ENCODE peak calls at places on chromosomes 5 and 9, in six cellular contexts. W, G, U, L, F and N are unnamed samples.

GRCh38 chr5:88883059-88883565 is at the start of gene MEF2C:
- DNase-seq in W (peak), G (peak), U (peak), L (peak), F (peak), N (peak)

GRCh38 chr5:53480474-53481353 is at the start of gene FST:
- DNase-seq in W (peak), G (peak), U (no peak), L (peak), F (peak), N (no peak)

GRCh38 chr5:154677921-154678320 is 77.3 kb upstream of the LARP1 start:
- DNase-seq in W (no peak), G (no peak), U (no peak), L (peak), F (peak), N (peak)

GRCh38 chr9:13354733-13355132 is 75.2 kb upstream of the MPDZ start:
- DNase-seq in W (no peak), G (no peak), U (no peak), L (peak), F (peak), N (peak)

GRCh38 chr5:122937914-122938313 is 92.5 kb downstream of the SNX24 start:
- DNase-seq in W (peak), G (peak), U (no peak), L (no peak), F (no peak), N (no peak)

GRCh38 chr9:136694163-136694864 is 7.1 kb upstream of the AGPAT2 start:
- DNase-seq in W (peak), G (no peak), U (no peak), L (peak), F (peak), N (peak)

GRCh38 chr9:99180662-99181061 is 41.1 kb downstream of the ALG2 start:
- DNase-seq in W (no peak), G (no peak), U (no peak), L (no peak), F (no peak), N (no peak)

GRCh38 chr5:88688981-88689661 is 193.9 kb downstream of the MEF2C start:
- DNase-seq in W (no peak), G (no peak), U (no peak), L (no peak), F (no peak), N (peak)

GRCh38 chr9:18441245-18441644 is 32.7 kb upstream of the ADAMTSL1 start:
- DNase-seq in W (no peak), G (no peak), U (no peak), L (no peak), F (peak), N (no peak)

GRCh38 chr5:16866795-16867584 is 69.1 kb downstream of the MYO10 start:
- DNase-seq in W (no peak), G (peak), U (peak), L (peak), F (peak), N (no peak)

GRCh38 chr9:135189497-135189896 is 102.0 kb downstream of the OLFM1 start:
- DNase-seq in W (no peak), G (no peak), U (no peak), L (no peak), F (no peak), N (no peak)
- TF ChIP-seq CTCF in W (no peak), G (no peak), U (no peak), L (no peak), F (no peak), N (no peak)

GRCh38 chr5:134069553-134069952 is 44.9 kb upstream of the TCF7 start:
- DNase-seq in W (no peak), G (no peak), U (no peak), L (no peak), F (no peak), N (no peak)

GRCh38 chr5:134072471-134073220 is 41.8 kb upstream of the TCF7 start:
- DNase-seq in W (no peak), G (no peak), U (no peak), L (no peak), F (no peak), N (no peak)

GRCh38 chr5:134071850-134072207 is 42.7 kb upstream of the TCF7 start:
- DNase-seq in W (no peak), G (no peak), U (no peak), L (no peak), F (no peak), N (no peak)

GRCh38 chr5:134070648-134070978 is 43.9 kb upstream of the TCF7 start:
- DNase-seq in W (no peak), G (no peak), U (no peak), L (peak), F (peak), N (peak)

GRCh38 chr5:134070979-134071849 is 43.3 kb upstream of the TCF7 start:
- DNase-seq in W (no peak), G (no peak), U (no peak), L (peak), F (no peak), N (peak)
- H3K4me3 ChIP-seq in W (peak), G (peak), U (peak), L (peak), F (no peak), N (peak)

GRCh38 chr5:11150976-11151375 is 389.9 kb upstream of the DAP start:
- DNase-seq in W (no peak), G (no peak), U (no peak), L (no peak), F (no peak), N (no peak)
- TF ChIP-seq CTCF in W (no peak), G (no peak), U (no peak), L (no peak), F (no peak), N (no peak)

GRCh38 chr5:83360573-83360972 is 111.0 kb upstream of the VCAN start:
- DNase-seq in W (no peak), G (no peak), U (no peak), L (no peak), F (no peak), N (peak)

GRCh38 chr5:83353231-83353630 is 118.3 kb upstream of the VCAN start:
- DNase-seq in W (no peak), G (no peak), U (no peak), L (no peak), F (no peak), N (no peak)

GRCh38 chr5:83357621-83358231 is 113.8 kb upstream of the VCAN start:
- DNase-seq in W (no peak), G (no peak), U (no peak), L (no peak), F (no peak), N (no peak)

GRCh38 chr5:83353774-83354173 is 117.8 kb upstream of the VCAN start:
- DNase-seq in W (no peak), G (no peak), U (no peak), L (no peak), F (no peak), N (no peak)

DNA sequence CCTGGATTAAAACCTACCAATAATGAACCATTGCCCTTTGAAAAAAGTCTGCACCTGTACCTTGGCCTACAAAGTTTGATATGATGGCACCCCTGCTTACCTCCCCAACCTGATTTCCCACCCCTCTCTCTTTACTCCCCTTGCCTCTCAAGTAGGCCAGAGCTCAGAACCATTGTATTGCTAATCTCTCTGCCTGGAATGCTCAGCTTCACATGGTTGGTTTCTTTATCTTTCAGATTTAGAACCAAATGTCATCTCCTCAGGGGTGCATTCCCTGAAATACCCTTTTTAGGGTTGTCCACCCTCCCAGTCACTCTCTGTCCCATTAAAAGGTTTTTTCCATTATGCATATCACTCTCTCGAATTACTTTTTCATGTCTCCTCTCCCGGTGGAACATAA is 116.6 kb upstream of the VCAN start:
- DNase-seq in W (no peak), G (no peak), U (no peak), L (no peak), F (no peak), N (no peak)
- H3K4me3 ChIP-seq in W (no peak), G (no peak), U (no peak), L (no peak), F (no peak), N (no peak)

DNA sequence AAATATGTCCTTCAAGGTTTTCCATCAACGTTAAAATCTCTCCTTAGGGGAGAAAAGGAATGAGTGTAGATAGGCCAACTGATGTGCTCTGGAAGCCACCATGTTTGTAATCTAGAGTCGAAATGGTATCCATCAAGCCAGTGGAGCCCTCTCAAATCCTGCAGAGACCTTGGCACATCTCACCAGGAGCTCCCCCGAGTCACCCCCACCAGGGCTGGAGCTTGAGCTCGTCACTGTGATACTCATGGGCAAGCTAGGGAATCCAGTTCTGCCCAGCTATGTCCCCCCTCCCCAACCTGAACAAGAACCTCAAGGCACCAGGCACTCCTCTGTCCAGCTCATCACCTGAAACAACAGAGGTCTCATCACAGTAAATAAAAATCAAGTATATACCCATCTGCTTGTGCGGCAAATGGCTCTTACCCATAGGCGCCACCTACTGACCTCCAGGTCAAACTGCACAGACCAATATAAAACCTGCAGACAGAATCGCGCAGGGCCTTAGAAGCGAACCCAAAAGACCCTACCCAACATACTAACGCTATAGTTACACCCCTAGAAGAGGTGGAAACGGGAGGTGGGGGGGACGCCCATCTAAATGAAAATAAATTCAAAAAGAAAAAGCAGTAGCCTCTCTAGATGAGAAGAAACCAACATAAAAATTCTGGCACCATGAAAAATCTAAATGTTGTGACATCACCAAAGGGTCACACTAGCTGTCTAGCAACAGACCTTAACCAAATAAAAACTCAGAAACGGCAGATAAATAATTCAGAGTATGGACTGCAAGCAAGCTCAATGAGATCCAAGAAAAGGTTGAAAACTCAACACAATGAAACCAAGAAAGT is 75.0 kb downstream of the TTC39B start:
- DNase-seq in W (no peak), G (no peak), U (no peak), L (peak), F (no peak), N (peak)
- TF ChIP-seq CTCF in W (no peak), G (no peak), U (no peak), L (peak), F (peak), N (peak)

GRCh38 chr5:138339086-138339456 is 1.0 kb downstream of the FAM53C start:
- DNase-seq in W (no peak), G (no peak), U (no peak), L (peak), F (no peak), N (peak)

GRCh38 chr5:138339464-138339863 is 1.4 kb downstream of the FAM53C start:
- DNase-seq in W (no peak), G (no peak), U (no peak), L (no peak), F (no peak), N (no peak)

GRCh38 chr5:138337685-138338410 is at the start of gene FAM53C:
- DNase-seq in W (peak), G (peak), U (peak), L (peak), F (peak), N (peak)

GRCh38 chr5:138338411-138339085 is 482 bp downstream of the FAM53C start:
- DNase-seq in W (no peak), G (no peak), U (no peak), L (no peak), F (no peak), N (no peak)

GRCh38 chr5:138340008-138340407 is 1.9 kb downstream of the FAM53C start:
- DNase-seq in W (no peak), G (no peak), U (no peak), L (no peak), F (no peak), N (no peak)
- H3K4me3 ChIP-seq in W (no peak), G (peak), U (peak), L (peak), F (no peak), N (peak)

GRCh38 chr5:72752909-72753308 is 63.6 kb upstream of the TNPO1 start:
- DNase-seq in W (no peak), G (no peak), U (no peak), L (no peak), F (no peak), N (peak)
- TF ChIP-seq CTCF in W (no peak), G (no peak), U (no peak), L (no peak), F (no peak), N (peak)

GRCh38 chr9:75138260-75139040 is 50.1 kb downstream of the OSTF1 start:
- DNase-seq in W (no peak), G (no peak), U (no peak), L (no peak), F (no peak), N (no peak)
- H3K4me3 ChIP-seq in W (no peak), G (no peak), U (no peak), L (no peak), F (no peak), N (no peak)

GRCh38 chr5:111840275-111840674 is 83.3 kb upstream of the NREP start:
- DNase-seq in W (no peak), G (no peak), U (no peak), L (no peak), F (no peak), N (no peak)

GRCh38 chr5:111830333-111830732 is 73.3 kb upstream of the NREP start:
- DNase-seq in W (no peak), G (no peak), U (no peak), L (peak), F (peak), N (peak)

GRCh38 chr5:111829701-111830100 is 72.7 kb upstream of the NREP start:
- DNase-seq in W (no peak), G (no peak), U (no peak), L (peak), F (peak), N (peak)

GRCh38 chr5:111834926-111835599 is 78.1 kb upstream of the NREP start:
- DNase-seq in W (no peak), G (no peak), U (no peak), L (peak), F (peak), N (peak)
- TF ChIP-seq CTCF in W (no peak), G (no peak), U (no peak), L (no peak), F (peak), N (no peak)

GRCh38 chr9:23537192-23538059 is 288.6 kb downstream of the ELAVL2 start:
- DNase-seq in W (no peak), G (no peak), U (no peak), L (no peak), F (no peak), N (no peak)
- H3K4me3 ChIP-seq in W (no peak), G (no peak), U (peak), L (no peak), F (no peak), N (no peak)